ENCODE peak calls at places on chromosomes 5 and 9, in nine cellular contexts. One of them, this sample, is unnamed.

GRCh38 chr5:159099049-159099760 is 511 bp downstream of the EBF1 start:
- DNase-seq in esophagus muscularis mucosa: no peak
- DNase-seq in transverse colon: no peak
- DNase-seq in esophagus squamous epithelium: no peak
- DNase-seq in sigmoid colon: no peak
- DNase-seq in lower lobe of right lung: peak
- DNase-seq in body of pancreas: no peak
- DNase-seq in fibroblast of lung: peak
- DNase-seq in upper lobe of left lung: no peak
- DNase-seq in this sample: no peak

GRCh38 chr9:120544441-120544840 is 35.5 kb downstream of the CDK5RAP2 start:
- DNase-seq in esophagus muscularis mucosa: no peak
- DNase-seq in transverse colon: no peak
- DNase-seq in esophagus squamous epithelium: no peak
- DNase-seq in sigmoid colon: no peak
- DNase-seq in lower lobe of right lung: no peak
- DNase-seq in body of pancreas: no peak
- DNase-seq in fibroblast of lung: no peak
- DNase-seq in upper lobe of left lung: no peak
- DNase-seq in this sample: no peak

GRCh38 chr9:136827794-136828473 is 14.3 kb upstream of the AJM1 start:
- DNase-seq in esophagus muscularis mucosa: no peak
- DNase-seq in transverse colon: no peak
- DNase-seq in esophagus squamous epithelium: no peak
- DNase-seq in sigmoid colon: no peak
- DNase-seq in lower lobe of right lung: no peak
- DNase-seq in body of pancreas: no peak
- DNase-seq in fibroblast of lung: no peak
- DNase-seq in upper lobe of left lung: no peak
- DNase-seq in this sample: no peak

GRCh38 chr5:116011046-116011445 is 21.2 kb upstream of the ARL14EPL start:
- DNase-seq in esophagus muscularis mucosa: no peak
- DNase-seq in transverse colon: no peak
- DNase-seq in esophagus squamous epithelium: no peak
- DNase-seq in sigmoid colon: no peak
- DNase-seq in lower lobe of right lung: no peak
- DNase-seq in body of pancreas: no peak
- DNase-seq in fibroblast of lung: peak
- DNase-seq in upper lobe of left lung: no peak
- DNase-seq in this sample: no peak

GRCh38 chr5:143693691-143694252 is 118.2 kb upstream of the HMHB1 start:
- DNase-seq in esophagus muscularis mucosa: no peak
- DNase-seq in transverse colon: no peak
- DNase-seq in esophagus squamous epithelium: no peak
- DNase-seq in sigmoid colon: no peak
- DNase-seq in lower lobe of right lung: no peak
- DNase-seq in body of pancreas: no peak
- DNase-seq in fibroblast of lung: peak
- DNase-seq in upper lobe of left lung: no peak
- DNase-seq in this sample: no peak

GRCh38 chr5:170971-171800 is 20.1 kb upstream of the LRRC14B start:
- DNase-seq in esophagus muscularis mucosa: no peak
- DNase-seq in transverse colon: no peak
- DNase-seq in esophagus squamous epithelium: no peak
- DNase-seq in sigmoid colon: peak
- DNase-seq in lower lobe of right lung: peak
- DNase-seq in body of pancreas: no peak
- DNase-seq in fibroblast of lung: no peak
- DNase-seq in upper lobe of left lung: peak
- DNase-seq in this sample: no peak

GRCh38 chr5:139012170-139012569 is 137.0 kb upstream of the LRRTM2 start:
- DNase-seq in esophagus muscularis mucosa: peak
- DNase-seq in transverse colon: no peak
- DNase-seq in esophagus squamous epithelium: no peak
- DNase-seq in sigmoid colon: no peak
- DNase-seq in lower lobe of right lung: no peak
- DNase-seq in body of pancreas: no peak
- DNase-seq in fibroblast of lung: no peak
- DNase-seq in upper lobe of left lung: no peak
- DNase-seq in this sample: no peak

GRCh38 chr9:16368425-16369087 is 501.9 kb downstream of the BNC2 start:
- DNase-seq in esophagus muscularis mucosa: no peak
- DNase-seq in transverse colon: no peak
- DNase-seq in esophagus squamous epithelium: no peak
- DNase-seq in sigmoid colon: no peak
- DNase-seq in lower lobe of right lung: no peak
- DNase-seq in body of pancreas: no peak
- DNase-seq in fibroblast of lung: peak
- DNase-seq in upper lobe of left lung: no peak
- DNase-seq in this sample: peak

GRCh38 chr5:93588586-93589347 is 5.7 kb downstream of the NR2F1 start:
- DNase-seq in esophagus muscularis mucosa: peak
- DNase-seq in transverse colon: no peak
- DNase-seq in esophagus squamous epithelium: no peak
- DNase-seq in sigmoid colon: peak
- DNase-seq in lower lobe of right lung: no peak
- DNase-seq in body of pancreas: no peak
- DNase-seq in fibroblast of lung: peak
- DNase-seq in upper lobe of left lung: no peak
- DNase-seq in this sample: no peak

GRCh38 chr9:106689089-106689488 is 173.9 kb upstream of the ZNF462 start:
- DNase-seq in esophagus muscularis mucosa: no peak
- DNase-seq in transverse colon: no peak
- DNase-seq in esophagus squamous epithelium: no peak
- DNase-seq in sigmoid colon: no peak
- DNase-seq in lower lobe of right lung: no peak
- DNase-seq in body of pancreas: no peak
- DNase-seq in fibroblast of lung: peak
- DNase-seq in upper lobe of left lung: no peak
- DNase-seq in this sample: no peak

GRCh38 chr9:100602302-100602930 is 24.5 kb downstream of the CAVIN4 start:
- DNase-seq in esophagus muscularis mucosa: no peak
- DNase-seq in transverse colon: no peak
- DNase-seq in esophagus squamous epithelium: no peak
- DNase-seq in sigmoid colon: no peak
- DNase-seq in lower lobe of right lung: no peak
- DNase-seq in body of pancreas: peak
- DNase-seq in fibroblast of lung: peak
- DNase-seq in upper lobe of left lung: peak
- DNase-seq in this sample: peak

GRCh38 chr9:8579661-8580060 is 780.1 kb upstream of the DMAC1 start:
- DNase-seq in esophagus muscularis mucosa: no peak
- DNase-seq in transverse colon: no peak
- DNase-seq in esophagus squamous epithelium: no peak
- DNase-seq in sigmoid colon: no peak
- DNase-seq in lower lobe of right lung: no peak
- DNase-seq in body of pancreas: no peak
- DNase-seq in fibroblast of lung: no peak
- DNase-seq in upper lobe of left lung: no peak
- DNase-seq in this sample: peak
- H3K27ac ChIP-seq in esophagus muscularis mucosa: no peak
- H3K27ac ChIP-seq in transverse colon: no peak
- H3K27ac ChIP-seq in esophagus squamous epithelium: no peak
- H3K27ac ChIP-seq in sigmoid colon: no peak
- H3K27ac ChIP-seq in lower lobe of right lung: no peak
- H3K27ac ChIP-seq in body of pancreas: peak
- H3K27ac ChIP-seq in fibroblast of lung: no peak
- H3K27ac ChIP-seq in upper lobe of left lung: no peak
- H3K27ac ChIP-seq in this sample: no peak

GRCh38 chr9:96417610-96418073 is 528 bp downstream of the ZNF367 start:
- DNase-seq in esophagus muscularis mucosa: no peak
- DNase-seq in transverse colon: peak
- DNase-seq in esophagus squamous epithelium: no peak
- DNase-seq in sigmoid colon: peak
- DNase-seq in lower lobe of right lung: peak
- DNase-seq in body of pancreas: no peak
- DNase-seq in fibroblast of lung: no peak
- DNase-seq in upper lobe of left lung: peak
- DNase-seq in this sample: peak

GRCh38 chr9:96420468-96421219 is 2.5 kb upstream of the ZNF367 start:
- DNase-seq in esophagus muscularis mucosa: no peak
- DNase-seq in transverse colon: peak
- DNase-seq in esophagus squamous epithelium: no peak
- DNase-seq in sigmoid colon: no peak
- DNase-seq in lower lobe of right lung: no peak
- DNase-seq in body of pancreas: peak
- DNase-seq in fibroblast of lung: peak
- DNase-seq in upper lobe of left lung: no peak
- DNase-seq in this sample: peak

GRCh38 chr9:96418074-96418919 is at the start of gene ZNF367:
- DNase-seq in esophagus muscularis mucosa: peak
- DNase-seq in transverse colon: peak
- DNase-seq in esophagus squamous epithelium: peak
- DNase-seq in sigmoid colon: peak
- DNase-seq in lower lobe of right lung: peak
- DNase-seq in body of pancreas: peak
- DNase-seq in fibroblast of lung: peak
- DNase-seq in upper lobe of left lung: peak
- DNase-seq in this sample: peak

GRCh38 chr9:96418920-96419690 is 935 bp upstream of the ZNF367 start:
- DNase-seq in esophagus muscularis mucosa: peak
- DNase-seq in transverse colon: peak
- DNase-seq in esophagus squamous epithelium: no peak
- DNase-seq in sigmoid colon: peak
- DNase-seq in lower lobe of right lung: peak
- DNase-seq in body of pancreas: peak
- DNase-seq in fibroblast of lung: peak
- DNase-seq in upper lobe of left lung: peak
- DNase-seq in this sample: peak

GRCh38 chr9:96419691-96419969 is 1.5 kb upstream of the ZNF367 start:
- DNase-seq in esophagus muscularis mucosa: no peak
- DNase-seq in transverse colon: no peak
- DNase-seq in esophagus squamous epithelium: no peak
- DNase-seq in sigmoid colon: no peak
- DNase-seq in lower lobe of right lung: no peak
- DNase-seq in body of pancreas: no peak
- DNase-seq in fibroblast of lung: no peak
- DNase-seq in upper lobe of left lung: no peak
- DNase-seq in this sample: no peak
- H3K27ac ChIP-seq in esophagus muscularis mucosa: peak
- H3K27ac ChIP-seq in transverse colon: peak
- H3K27ac ChIP-seq in esophagus squamous epithelium: peak
- H3K27ac ChIP-seq in sigmoid colon: peak
- H3K27ac ChIP-seq in lower lobe of right lung: peak
- H3K27ac ChIP-seq in body of pancreas: peak
- H3K27ac ChIP-seq in fibroblast of lung: peak
- H3K27ac ChIP-seq in upper lobe of left lung: peak
- H3K27ac ChIP-seq in this sample: peak

GRCh38 chr9:127562841-127563523 is 49.1 kb upstream of the STXBP1 start:
- DNase-seq in esophagus muscularis mucosa: no peak
- DNase-seq in transverse colon: no peak
- DNase-seq in esophagus squamous epithelium: no peak
- DNase-seq in sigmoid colon: no peak
- DNase-seq in lower lobe of right lung: peak
- DNase-seq in body of pancreas: no peak
- DNase-seq in fibroblast of lung: peak
- DNase-seq in upper lobe of left lung: peak
- DNase-seq in this sample: peak

GRCh38 chr9:127565231-127565630 is 46.8 kb upstream of the STXBP1 start:
- DNase-seq in esophagus muscularis mucosa: no peak
- DNase-seq in transverse colon: no peak
- DNase-seq in esophagus squamous epithelium: no peak
- DNase-seq in sigmoid colon: no peak
- DNase-seq in lower lobe of right lung: no peak
- DNase-seq in body of pancreas: no peak
- DNase-seq in fibroblast of lung: no peak
- DNase-seq in upper lobe of left lung: no peak
- DNase-seq in this sample: no peak

GRCh38 chr9:127562271-127562780 is 49.8 kb upstream of the STXBP1 start:
- DNase-seq in esophagus muscularis mucosa: no peak
- DNase-seq in transverse colon: no peak
- DNase-seq in esophagus squamous epithelium: no peak
- DNase-seq in sigmoid colon: no peak
- DNase-seq in lower lobe of right lung: no peak
- DNase-seq in body of pancreas: no peak
- DNase-seq in fibroblast of lung: no peak
- DNase-seq in upper lobe of left lung: no peak
- DNase-seq in this sample: no peak

GRCh38 chr9:127561491-127562270 is 50.4 kb upstream of the STXBP1 start:
- DNase-seq in esophagus muscularis mucosa: peak
- DNase-seq in transverse colon: peak
- DNase-seq in esophagus squamous epithelium: no peak
- DNase-seq in sigmoid colon: peak
- DNase-seq in lower lobe of right lung: peak
- DNase-seq in body of pancreas: peak
- DNase-seq in fibroblast of lung: peak
- DNase-seq in upper lobe of left lung: peak
- DNase-seq in this sample: peak

GRCh38 chr9:127563579-127563978 is 48.5 kb upstream of the STXBP1 start:
- DNase-seq in esophagus muscularis mucosa: no peak
- DNase-seq in transverse colon: no peak
- DNase-seq in esophagus squamous epithelium: no peak
- DNase-seq in sigmoid colon: no peak
- DNase-seq in lower lobe of right lung: no peak
- DNase-seq in body of pancreas: no peak
- DNase-seq in fibroblast of lung: no peak
- DNase-seq in upper lobe of left lung: no peak
- DNase-seq in this sample: no peak
- H3K27ac ChIP-seq in esophagus muscularis mucosa: peak
- H3K27ac ChIP-seq in transverse colon: peak
- H3K27ac ChIP-seq in esophagus squamous epithelium: peak
- H3K27ac ChIP-seq in sigmoid colon: peak
- H3K27ac ChIP-seq in lower lobe of right lung: peak
- H3K27ac ChIP-seq in body of pancreas: peak
- H3K27ac ChIP-seq in fibroblast of lung: peak
- H3K27ac ChIP-seq in upper lobe of left lung: peak
- H3K27ac ChIP-seq in this sample: no peak

GRCh38 chr5:10987291-10987806 is 226.3 kb upstream of the DAP start:
- DNase-seq in esophagus muscularis mucosa: no peak
- DNase-seq in transverse colon: no peak
- DNase-seq in esophagus squamous epithelium: no peak
- DNase-seq in sigmoid colon: no peak
- DNase-seq in lower lobe of right lung: no peak
- DNase-seq in body of pancreas: no peak
- DNase-seq in fibroblast of lung: no peak
- DNase-seq in upper lobe of left lung: no peak
- DNase-seq in this sample: no peak
- H3K27ac ChIP-seq in esophagus muscularis mucosa: no peak
- H3K27ac ChIP-seq in transverse colon: no peak
- H3K27ac ChIP-seq in esophagus squamous epithelium: no peak
- H3K27ac ChIP-seq in sigmoid colon: no peak
- H3K27ac ChIP-seq in lower lobe of right lung: no peak
- H3K27ac ChIP-seq in body of pancreas: no peak
- H3K27ac ChIP-seq in fibroblast of lung: no peak
- H3K27ac ChIP-seq in upper lobe of left lung: no peak
- H3K27ac ChIP-seq in this sample: no peak